ENCODE peak calls at places on chromosomes 11 and 22, in four cellular contexts. R, D, Y and A are unnamed samples.

GRCh38 chr11:134027671-134028070 is 41.2 kb upstream of the JAM3 start:
- DNase-seq in R (no peak), D (no peak), Y (peak; percentile 64), A (no peak)

GRCh38 chr11:102577182-102577581 is 46.6 kb upstream of the MMP7 start:
- DNase-seq in R (no peak), D (no peak), Y (peak; percentile 28), A (no peak)

GRCh38 chr11:85269109-85269508 is 358.0 kb downstream of the DLG2 start:
- DNase-seq in R (no peak), D (no peak), Y (no peak), A (no peak)

GRCh38 chr22:30206964-30207363 is 39.6 kb downstream of the LIF start:
- DNase-seq in R (no peak), D (peak; percentile 43), Y (no peak), A (no peak)

GRCh38 chr22:50400931-50401330 is 57.8 kb downstream of the PPP6R2 start:
- DNase-seq in R (no peak), D (no peak), Y (no peak), A (no peak)

GRCh38 chr22:24455751-24456426 is 28.5 kb downstream of the ADORA2A start:
- DNase-seq in R (no peak), D (no peak), Y (no peak), A (no peak)

GRCh38 chr11:36069576-36070214 is 125.8 kb downstream of the LDLRAD3 start:
- DNase-seq in R (no peak), D (peak; percentile 41), Y (no peak), A (no peak)

GRCh38 chr11:111166655-111167054 is 78.9 kb upstream of the POU2AF2 start:
- DNase-seq in R (no peak), D (no peak), Y (no peak), A (no peak)

GRCh38 chr11:129967996-129968395 is 34.6 kb downstream of the PRDM10 start:
- DNase-seq in R (no peak), D (no peak), Y (no peak), A (no peak)

GRCh38 chr11:134656861-134657540 is 245.0 kb upstream of the B3GAT1 start:
- DNase-seq in R (no peak), D (no peak), Y (peak; percentile 16), A (no peak)

GRCh38 chr11:17504330-17505107 is 27.9 kb upstream of the ABCC8 start:
- DNase-seq in R (peak; percentile 60), D (peak; percentile 88), Y (peak; percentile 80), A (peak; percentile 92)

GRCh38 chr22:30038219-30038618 is 42.0 kb upstream of the HORMAD2 start:
- DNase-seq in R (peak; percentile 32), D (no peak), Y (no peak), A (no peak)

DNA sequence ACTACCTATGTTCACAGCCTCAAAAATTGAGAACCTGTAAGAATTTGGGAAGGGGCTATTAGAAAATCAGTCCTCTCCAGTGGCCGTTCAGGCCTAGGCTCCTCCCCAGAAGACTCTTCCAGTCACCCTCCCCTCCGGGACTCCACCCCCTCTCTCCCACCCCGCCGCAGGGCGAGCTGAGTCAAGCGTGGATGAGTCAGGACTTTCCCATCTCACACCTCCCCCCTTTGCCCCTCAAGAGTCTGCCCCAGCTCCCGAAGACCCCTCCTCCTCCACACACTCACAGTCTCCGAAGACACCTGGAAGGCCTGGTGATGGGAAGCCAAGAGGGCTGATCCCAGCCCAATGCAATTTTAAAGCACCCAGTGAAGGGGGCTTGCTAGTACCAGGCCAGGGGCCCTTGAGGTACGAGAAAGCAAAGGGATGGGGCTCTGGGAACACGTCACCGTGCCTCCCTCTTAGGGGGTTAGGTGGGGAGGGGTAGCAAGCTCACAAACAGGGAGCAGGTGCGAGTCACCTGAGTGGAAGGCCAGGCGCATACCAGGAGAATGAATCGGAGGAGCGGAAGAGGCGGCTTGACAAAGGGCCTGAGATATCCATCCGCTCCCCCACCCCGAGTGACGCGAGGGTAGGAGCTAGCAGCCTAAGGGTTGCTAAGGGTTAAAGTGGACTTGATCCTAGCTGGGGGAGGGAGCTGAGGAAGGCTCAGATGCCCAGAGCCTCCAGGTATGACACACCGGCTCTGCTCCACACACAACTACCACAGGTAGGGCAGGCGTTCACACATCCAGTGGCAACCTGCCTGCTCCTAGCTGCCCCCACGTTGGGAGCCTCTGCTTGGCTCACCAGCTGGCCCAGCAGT is 13.6 kb downstream of the BCL9L start:
- DNase-seq in R (peak; percentile 85), D (peak; percentile 60), Y (peak; percentile 51), A (peak; percentile 82)
- H3K4me1 ChIP-seq in R (peaks cover 32% of the 10 kb centered on the region), D (peaks cover 90% of the 10 kb centered on the region), Y (peaks cover 71% of the 10 kb centered on the region), A (peaks cover 85% of the 10 kb centered on the region)

GRCh38 chr11:128582496-128583366 is 4.6 kb downstream of the ETS1 start:
- DNase-seq in R (no peak), D (peak; percentile 82), Y (no peak), A (no peak)
- H3K4me1 ChIP-seq in R (no peaks in the 10 kb centered on the region), D (peaks cover 14% of the 10 kb centered on the region), Y (no peaks in the 10 kb centered on the region), A (no peaks in the 10 kb centered on the region)

DNA sequence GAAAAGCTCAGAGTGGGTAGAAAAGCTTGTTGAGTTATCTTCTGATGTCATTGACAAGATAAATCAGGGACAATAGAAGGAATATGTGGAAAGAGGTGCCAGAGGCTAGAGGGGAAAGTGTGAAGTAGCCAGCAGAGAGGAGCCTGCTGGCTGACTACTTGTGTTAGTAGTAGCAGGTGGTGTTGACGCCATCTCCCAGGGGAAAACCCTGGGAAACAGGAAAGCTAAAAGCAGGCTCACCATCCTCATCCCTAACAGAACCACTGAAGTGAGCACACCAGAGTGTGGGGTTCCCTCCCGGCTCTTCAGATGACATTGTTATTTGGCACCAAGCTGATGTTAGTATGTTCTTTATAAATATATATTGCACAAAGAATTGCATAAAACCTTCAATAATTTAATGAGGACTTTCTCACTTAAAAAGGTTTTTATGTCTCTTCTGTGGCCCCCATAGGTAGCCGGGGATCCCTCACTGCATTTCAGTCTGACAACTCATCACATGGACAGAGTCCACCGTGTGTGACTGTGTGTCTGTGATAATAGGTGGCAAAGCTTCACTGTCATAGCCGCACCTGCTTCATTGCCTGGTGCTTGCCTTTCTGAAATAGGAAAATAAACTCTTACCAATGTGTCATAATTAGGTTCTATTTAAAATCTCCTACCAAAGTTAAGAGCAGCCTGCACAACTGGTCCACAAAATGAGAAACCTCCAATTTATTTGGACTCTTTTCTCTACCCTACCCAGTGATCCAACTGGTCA is 63.2 kb upstream of the TOP3B start:
- DNase-seq in R (no peak), D (no peak), Y (no peak), A (no peak)
- H3K4me1 ChIP-seq in R (no peaks in the 10 kb centered on the region), D (no peaks in the 10 kb centered on the region), Y (no peaks in the 10 kb centered on the region), A (no peaks in the 10 kb centered on the region)

DNA sequence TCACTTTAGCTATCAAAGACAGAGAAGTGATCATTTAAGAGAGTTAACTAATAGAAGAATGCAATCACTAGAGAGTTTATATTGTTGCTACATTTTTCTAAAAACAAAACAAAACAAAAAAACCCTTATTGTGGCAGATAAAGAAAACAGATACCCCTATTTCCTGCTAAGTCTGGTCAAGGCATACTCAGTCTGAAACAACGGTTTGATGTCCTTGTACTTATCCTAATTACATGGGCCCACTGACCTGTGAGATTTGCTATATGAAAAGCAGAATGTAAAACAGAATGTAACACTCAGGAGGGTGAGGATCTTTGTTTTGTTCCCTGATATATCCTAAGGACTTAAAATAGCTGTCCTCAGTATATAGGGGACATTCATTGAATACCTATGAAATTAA is 24.6 kb downstream of the MAML2 start:
- DNase-seq in R (no peak), D (no peak), Y (no peak), A (no peak)
- H3K4me1 ChIP-seq in R (peaks cover 2% of the 10 kb centered on the region), D (peaks cover 34% of the 10 kb centered on the region), Y (peaks cover 27% of the 10 kb centered on the region), A (peaks cover 14% of the 10 kb centered on the region)

GRCh38 chr22:46090631-46091201 is 59.6 kb upstream of the PPARA start:
- DNase-seq in R (no peak), D (no peak), Y (no peak), A (peak; percentile 24)

GRCh38 chr22:46087816-46088277 is 62.5 kb upstream of the PPARA start:
- DNase-seq in R (no peak), D (no peak), Y (no peak), A (peak; percentile 76)

GRCh38 chr22:46088541-46089311 is 61.6 kb upstream of the PPARA start:
- DNase-seq in R (no peak), D (no peak), Y (no peak), A (no peak)

GRCh38 chr22:46090051-46090591 is 60.2 kb upstream of the PPARA start:
- DNase-seq in R (no peak), D (no peak), Y (no peak), A (peak; percentile 58)

GRCh38 chr22:46089426-46090041 is 60.8 kb upstream of the PPARA start:
- DNase-seq in R (no peak), D (no peak), Y (no peak), A (peak; percentile 39)
- H3K4me1 ChIP-seq in R (peaks cover 5% of the 10 kb centered on the region), D (no peaks in the 10 kb centered on the region), Y (no peaks in the 10 kb centered on the region), A (peaks cover 45% of the 10 kb centered on the region)

DNA sequence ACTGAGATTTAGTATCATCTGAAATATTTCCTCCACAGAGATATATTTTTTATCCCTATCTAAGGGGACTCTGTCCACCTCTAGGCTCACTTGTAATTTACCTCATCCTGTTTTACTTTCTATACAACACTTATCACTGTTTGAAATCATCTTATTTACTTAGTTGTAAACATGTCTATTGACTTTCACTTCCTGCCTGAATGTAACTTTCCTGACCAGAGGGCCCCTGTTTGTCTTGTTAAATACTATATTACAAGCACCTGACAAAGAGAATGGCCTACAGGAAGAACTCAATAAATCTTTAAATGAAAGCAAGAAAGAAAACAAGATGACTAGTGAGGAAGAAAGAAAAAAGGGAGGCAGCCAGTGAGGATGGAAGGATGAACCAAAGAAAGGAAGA is 1727.5 kb downstream of the LRRC4C start:
- DNase-seq in R (no peak), D (no peak), Y (no peak), A (no peak)
- H3K4me1 ChIP-seq in R (no peaks in the 10 kb centered on the region), D (peaks cover 10% of the 10 kb centered on the region), Y (no peaks in the 10 kb centered on the region), A (no peaks in the 10 kb centered on the region)

GRCh38 chr11:117807482-117808272 is 10.7 kb upstream of the DSCAML1 start:
- DNase-seq in R (peak; percentile 62), D (peak; percentile 82), Y (peak; percentile 65), A (peak; percentile 84)
- H3K4me1 ChIP-seq in R (no peaks in the 10 kb centered on the region), D (no peaks in the 10 kb centered on the region), Y (no peaks in the 10 kb centered on the region), A (peaks cover 23% of the 10 kb centered on the region)